ENCODE peak calls at places on chromosomes 3 and 15, in ten cellular contexts. One of them, this sample, is unnamed. For H3K27me3, the result is how much of the 10 kb centered on the place peaks cover.

GRCh38 chr3:177744873-177745646 is 547.8 kb upstream of the TBL1XR1 start:
- DNase-seq in lower lobe of right lung: peak
- DNase-seq in breast epithelium: no peak
- DNase-seq in stomach: peak
- DNase-seq in PC-3: peak
- DNase-seq in mesendoderm: no peak
- DNase-seq in cardiac muscle cell: no peak
- DNase-seq in body of pancreas: no peak
- DNase-seq in upper lobe of right lung: peak
- DNase-seq in thoracic aorta: no peak
- DNase-seq in this sample: no peak

GRCh38 chr3:17137321-17137826 is 252.6 kb downstream of the PLCL2 start:
- DNase-seq in upper lobe of right lung: no peak
- DNase-seq in cardiac muscle cell: no peak
- DNase-seq in thoracic aorta: no peak
- DNase-seq in lower lobe of right lung: no peak
- DNase-seq in body of pancreas: no peak
- DNase-seq in PC-3: no peak
- DNase-seq in mesendoderm: no peak
- DNase-seq in breast epithelium: no peak
- DNase-seq in stomach: no peak
- DNase-seq in this sample: no peak

GRCh38 chr3:117399311-117400068 is 689.9 kb downstream of the TUSC7 start:
- DNase-seq in stomach: no peak
- DNase-seq in cardiac muscle cell: no peak
- DNase-seq in mesendoderm: peak
- DNase-seq in breast epithelium: no peak
- DNase-seq in PC-3: no peak
- DNase-seq in upper lobe of right lung: no peak
- DNase-seq in body of pancreas: no peak
- DNase-seq in thoracic aorta: no peak
- DNase-seq in lower lobe of right lung: no peak
- DNase-seq in this sample: no peak

GRCh38 chr3:190883973-190884832 is 21.7 kb upstream of the GMNC start:
- DNase-seq in lower lobe of right lung: no peak
- DNase-seq in body of pancreas: peak
- DNase-seq in thoracic aorta: no peak
- DNase-seq in upper lobe of right lung: no peak
- DNase-seq in mesendoderm: peak
- DNase-seq in cardiac muscle cell: peak
- DNase-seq in stomach: peak
- DNase-seq in PC-3: peak
- DNase-seq in breast epithelium: no peak
- DNase-seq in this sample: no peak

GRCh38 chr15:64137226-64137833 is 14.2 kb upstream of the SNX22 start:
- DNase-seq in cardiac muscle cell: no peak
- DNase-seq in mesendoderm: no peak
- DNase-seq in breast epithelium: no peak
- DNase-seq in PC-3: no peak
- DNase-seq in stomach: no peak
- DNase-seq in upper lobe of right lung: no peak
- DNase-seq in thoracic aorta: no peak
- DNase-seq in body of pancreas: no peak
- DNase-seq in lower lobe of right lung: no peak
- DNase-seq in this sample: no peak

GRCh38 chr3:141410408-141410807 is 42.1 kb downstream of the ZBTB38 start:
- DNase-seq in body of pancreas: peak
- DNase-seq in upper lobe of right lung: no peak
- DNase-seq in lower lobe of right lung: no peak
- DNase-seq in PC-3: no peak
- DNase-seq in thoracic aorta: no peak
- DNase-seq in mesendoderm: peak
- DNase-seq in stomach: no peak
- DNase-seq in breast epithelium: no peak
- DNase-seq in cardiac muscle cell: no peak
- DNase-seq in this sample: no peak

GRCh38 chr3:39268554-39268910 is 11.3 kb downstream of the CX3CR1 start:
- DNase-seq in stomach: no peak
- DNase-seq in thoracic aorta: no peak
- DNase-seq in body of pancreas: no peak
- DNase-seq in cardiac muscle cell: no peak
- DNase-seq in upper lobe of right lung: no peak
- DNase-seq in PC-3: no peak
- DNase-seq in breast epithelium: no peak
- DNase-seq in mesendoderm: no peak
- DNase-seq in lower lobe of right lung: no peak
- DNase-seq in this sample: no peak

GRCh38 chr15:43942157-43942556 is 115.4 kb downstream of the WDR76 start:
- DNase-seq in cardiac muscle cell: no peak
- DNase-seq in thoracic aorta: no peak
- DNase-seq in lower lobe of right lung: no peak
- DNase-seq in body of pancreas: no peak
- DNase-seq in upper lobe of right lung: no peak
- DNase-seq in breast epithelium: no peak
- DNase-seq in mesendoderm: no peak
- DNase-seq in PC-3: no peak
- DNase-seq in stomach: no peak
- DNase-seq in this sample: no peak

GRCh38 chr15:101318147-101318809 is 23.2 kb upstream of the SNRPA1 start:
- DNase-seq in PC-3: no peak
- DNase-seq in breast epithelium: no peak
- DNase-seq in cardiac muscle cell: no peak
- DNase-seq in thoracic aorta: no peak
- DNase-seq in lower lobe of right lung: no peak
- DNase-seq in stomach: no peak
- DNase-seq in mesendoderm: no peak
- DNase-seq in upper lobe of right lung: no peak
- DNase-seq in body of pancreas: no peak
- DNase-seq in this sample: no peak

GRCh38 chr3:126293370-126294082 is 63.7 kb downstream of the KLF15 start:
- DNase-seq in upper lobe of right lung: peak
- DNase-seq in mesendoderm: no peak
- DNase-seq in thoracic aorta: no peak
- DNase-seq in PC-3: no peak
- DNase-seq in breast epithelium: no peak
- DNase-seq in body of pancreas: no peak
- DNase-seq in cardiac muscle cell: no peak
- DNase-seq in stomach: no peak
- DNase-seq in lower lobe of right lung: peak
- DNase-seq in this sample: no peak

GRCh38 chr3:158095302-158095997 is 10.8 kb downstream of the SHOX2 start:
- DNase-seq in breast epithelium: no peak
- DNase-seq in cardiac muscle cell: no peak
- DNase-seq in thoracic aorta: no peak
- DNase-seq in lower lobe of right lung: no peak
- DNase-seq in body of pancreas: no peak
- DNase-seq in upper lobe of right lung: no peak
- DNase-seq in mesendoderm: peak
- DNase-seq in stomach: no peak
- DNase-seq in PC-3: no peak
- DNase-seq in this sample: no peak
- H3K27me3 ChIP-seq in breast epithelium: under half
- H3K27me3 ChIP-seq in cardiac muscle cell: half or more
- H3K27me3 ChIP-seq in thoracic aorta: under half
- H3K27me3 ChIP-seq in lower lobe of right lung: half or more
- H3K27me3 ChIP-seq in body of pancreas: under half
- H3K27me3 ChIP-seq in upper lobe of right lung: half or more
- H3K27me3 ChIP-seq in mesendoderm: under half
- H3K27me3 ChIP-seq in stomach: half or more
- H3K27me3 ChIP-seq in PC-3: under half
- H3K27me3 ChIP-seq in this sample: half or more

GRCh38 chr3:122992138-122992537 is 35.4 kb downstream of the SEMA5B start:
- DNase-seq in PC-3: no peak
- DNase-seq in breast epithelium: no peak
- DNase-seq in thoracic aorta: no peak
- DNase-seq in lower lobe of right lung: no peak
- DNase-seq in upper lobe of right lung: no peak
- DNase-seq in body of pancreas: no peak
- DNase-seq in cardiac muscle cell: no peak
- DNase-seq in stomach: no peak
- DNase-seq in mesendoderm: no peak
- DNase-seq in this sample: no peak

GRCh38 chr3:122992628-122993570 is 34.7 kb downstream of the SEMA5B start:
- DNase-seq in thoracic aorta: no peak
- DNase-seq in upper lobe of right lung: no peak
- DNase-seq in PC-3: no peak
- DNase-seq in lower lobe of right lung: no peak
- DNase-seq in cardiac muscle cell: no peak
- DNase-seq in body of pancreas: no peak
- DNase-seq in mesendoderm: no peak
- DNase-seq in breast epithelium: no peak
- DNase-seq in stomach: no peak
- DNase-seq in this sample: no peak

GRCh38 chr3:122993573-122993972 is 34.0 kb downstream of the SEMA5B start:
- DNase-seq in body of pancreas: no peak
- DNase-seq in thoracic aorta: no peak
- DNase-seq in breast epithelium: no peak
- DNase-seq in upper lobe of right lung: no peak
- DNase-seq in stomach: no peak
- DNase-seq in mesendoderm: no peak
- DNase-seq in lower lobe of right lung: no peak
- DNase-seq in cardiac muscle cell: no peak
- DNase-seq in PC-3: no peak
- DNase-seq in this sample: no peak

GRCh38 chr3:122989856-122990575 is 37.5 kb downstream of the SEMA5B start:
- DNase-seq in lower lobe of right lung: no peak
- DNase-seq in body of pancreas: no peak
- DNase-seq in cardiac muscle cell: no peak
- DNase-seq in mesendoderm: no peak
- DNase-seq in thoracic aorta: no peak
- DNase-seq in stomach: no peak
- DNase-seq in upper lobe of right lung: no peak
- DNase-seq in breast epithelium: no peak
- DNase-seq in PC-3: no peak
- DNase-seq in this sample: no peak

GRCh38 chr3:122991236-122991985 is 36.2 kb downstream of the SEMA5B start:
- DNase-seq in cardiac muscle cell: no peak
- DNase-seq in breast epithelium: no peak
- DNase-seq in lower lobe of right lung: no peak
- DNase-seq in thoracic aorta: no peak
- DNase-seq in mesendoderm: no peak
- DNase-seq in upper lobe of right lung: no peak
- DNase-seq in stomach: no peak
- DNase-seq in body of pancreas: no peak
- DNase-seq in PC-3: no peak
- DNase-seq in this sample: no peak
- H3K27me3 ChIP-seq in cardiac muscle cell: under half
- H3K27me3 ChIP-seq in breast epithelium: under half
- H3K27me3 ChIP-seq in lower lobe of right lung: under half
- H3K27me3 ChIP-seq in thoracic aorta: under half
- H3K27me3 ChIP-seq in mesendoderm: under half
- H3K27me3 ChIP-seq in upper lobe of right lung: under half
- H3K27me3 ChIP-seq in stomach: half or more
- H3K27me3 ChIP-seq in body of pancreas: under half
- H3K27me3 ChIP-seq in PC-3: half or more
- H3K27me3 ChIP-seq in this sample: under half

DNA sequence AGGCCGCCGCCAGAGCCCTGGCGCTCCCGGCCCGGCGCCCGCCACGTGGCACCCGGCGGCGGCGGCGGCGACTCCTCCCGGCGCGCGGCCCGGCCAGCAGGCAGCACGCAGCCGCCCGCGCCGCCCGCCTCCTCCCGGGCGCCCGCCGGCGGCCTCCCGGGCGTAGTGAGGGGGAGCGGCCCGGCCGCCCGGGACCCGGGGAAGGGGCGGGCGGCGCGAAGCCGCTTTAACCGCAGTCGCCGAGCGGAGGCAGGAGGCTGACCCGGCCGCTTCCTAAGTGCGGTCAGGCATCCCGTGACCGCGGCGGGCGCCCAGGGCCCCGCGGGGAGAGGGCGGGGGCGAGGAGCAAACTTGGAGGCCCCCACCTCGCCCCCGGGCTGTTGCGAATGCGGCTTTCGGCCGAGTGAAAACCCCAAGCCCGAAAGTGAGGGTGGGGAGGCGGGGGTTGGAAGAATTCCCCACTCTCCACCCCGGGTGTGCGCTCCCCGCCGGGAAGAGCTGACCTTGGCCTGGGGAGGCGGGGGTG is 1.7 kb upstream of the HES1 start:
- DNase-seq in lower lobe of right lung: peak
- DNase-seq in thoracic aorta: no peak
- DNase-seq in PC-3: no peak
- DNase-seq in upper lobe of right lung: peak
- DNase-seq in body of pancreas: no peak
- DNase-seq in breast epithelium: peak
- DNase-seq in mesendoderm: no peak
- DNase-seq in cardiac muscle cell: peak
- DNase-seq in stomach: peak
- DNase-seq in this sample: peak
- H3K27me3 ChIP-seq in lower lobe of right lung: under half
- H3K27me3 ChIP-seq in thoracic aorta: under half
- H3K27me3 ChIP-seq in PC-3: under half
- H3K27me3 ChIP-seq in upper lobe of right lung: under half
- H3K27me3 ChIP-seq in body of pancreas: under half
- H3K27me3 ChIP-seq in breast epithelium: under half
- H3K27me3 ChIP-seq in mesendoderm: under half
- H3K27me3 ChIP-seq in cardiac muscle cell: under half
- H3K27me3 ChIP-seq in stomach: under half
- H3K27me3 ChIP-seq in this sample: under half

DNA sequence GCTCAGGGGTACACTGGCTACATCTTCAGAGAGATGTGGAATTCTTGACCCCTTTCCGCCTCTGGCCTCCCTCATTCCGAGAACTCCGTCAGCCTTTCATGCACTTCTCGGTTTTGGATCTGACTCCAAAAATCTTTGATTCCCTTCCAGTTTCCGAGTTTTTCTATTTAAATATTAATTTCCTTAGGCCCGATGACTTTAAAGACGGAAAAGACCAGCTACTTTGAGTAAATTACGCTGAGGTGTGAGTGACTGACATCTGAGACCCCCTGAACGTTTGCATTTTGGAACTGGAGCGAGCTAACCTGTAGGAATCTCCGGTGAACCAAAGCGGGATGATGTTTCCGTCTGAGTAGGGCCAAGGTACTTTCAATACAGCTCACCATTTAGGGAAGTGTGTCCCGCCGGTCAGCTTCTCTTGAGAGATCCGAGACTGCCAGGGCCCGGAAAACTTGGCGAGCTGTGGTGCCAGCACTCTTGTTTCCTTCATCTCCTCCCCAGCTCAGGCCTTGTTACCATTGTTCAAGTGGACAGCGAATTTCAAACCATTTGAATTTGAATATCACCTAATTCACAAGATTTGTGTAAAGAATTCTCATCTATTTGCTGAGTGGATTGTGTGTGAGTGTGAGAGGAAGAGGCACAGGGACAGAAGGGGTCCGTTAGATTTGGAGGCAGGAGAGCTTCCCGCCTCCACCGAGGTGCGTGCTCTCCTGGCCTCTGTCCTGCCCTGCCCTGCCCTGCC is 5.4 kb downstream of the SOX14 start:
- DNase-seq in upper lobe of right lung: no peak
- DNase-seq in mesendoderm: peak
- DNase-seq in stomach: no peak
- DNase-seq in lower lobe of right lung: no peak
- DNase-seq in PC-3: no peak
- DNase-seq in thoracic aorta: no peak
- DNase-seq in body of pancreas: no peak
- DNase-seq in cardiac muscle cell: no peak
- DNase-seq in breast epithelium: no peak
- DNase-seq in this sample: no peak
- H3K27me3 ChIP-seq in upper lobe of right lung: half or more
- H3K27me3 ChIP-seq in mesendoderm: half or more
- H3K27me3 ChIP-seq in stomach: half or more
- H3K27me3 ChIP-seq in lower lobe of right lung: half or more
- H3K27me3 ChIP-seq in PC-3: half or more
- H3K27me3 ChIP-seq in thoracic aorta: under half
- H3K27me3 ChIP-seq in body of pancreas: under half
- H3K27me3 ChIP-seq in cardiac muscle cell: half or more
- H3K27me3 ChIP-seq in breast epithelium: under half
- H3K27me3 ChIP-seq in this sample: under half

This sample was measured in CD8-positive, alpha-beta memory T cell.